ENCODE peak calls at places on chromosomes 7 and 10, in nine cellular contexts. H is GM12878, O is suprapubic skin, K is K562, D is GM23338, U is breast epithelium, L is SK-N-SH, B is HCT116, P is endothelial cell of umbilical vein. X is an unnamed sample.

GRCh38 chr7:7219216-7219615 is 36.9 kb downstream of the C1GALT1 start:
- DNase-seq in H (no peak), O (no peak), K (no peak), D (no peak), U (no peak), L (no peak), B (no peak), P (no peak), X (no peak)

GRCh38 chr7:115229401-115230083 is 307.6 kb downstream of the MDFIC start:
- DNase-seq in H (no peak), O (no peak), K (no peak), D (no peak), U (no peak), L (no peak), B (no peak), P (no peak), X (no peak)

GRCh38 chr10:132446661-132447445 is 49.9 kb downstream of the PWWP2B start:
- DNase-seq in H (peak; percentile 21), O (no peak), K (peak; percentile 46), D (no peak), U (no peak), L (peak; percentile 66), B (peak; percentile 48), P (no peak), X (peak; percentile 84)

GRCh38 chr7:130903358-130903974 is 169.5 kb upstream of the KLF14 start:
- DNase-seq in H (no peak), O (no peak), K (no peak), D (no peak), U (no peak), L (no peak), B (no peak), P (peak; percentile 88), X (no peak)

GRCh38 chr7:369476-369980 is 79.6 kb downstream of the FOXL3 start:
- DNase-seq in H (no peak), O (no peak), K (no peak), D (no peak), U (peak; percentile 50), L (no peak), B (no peak), P (no peak), X (peak; percentile 58)

GRCh38 chr7:19701471-19701870 is 7.4 kb downstream of the POLR1F start:
- DNase-seq in H (no peak), O (no peak), K (no peak), D (no peak), U (no peak), L (no peak), B (no peak), P (no peak), X (no peak)

GRCh38 chr7:155509725-155510551 is 36.4 kb downstream of the CNPY1 start:
- DNase-seq in H (no peak), O (no peak), K (no peak), D (peak; percentile 91), U (no peak), L (no peak), B (no peak), P (no peak), X (no peak)

GRCh38 chr10:3805227-3805790 is 20.3 kb upstream of the KLF6 start:
- DNase-seq in H (peak; percentile 71), O (no peak), K (no peak), D (no peak), U (no peak), L (no peak), B (peak; percentile 56), P (peak; percentile 92), X (no peak)

GRCh38 chr7:100372256-100372655 is 1.0 kb upstream of the PILRA start:
- DNase-seq in H (no peak), O (no peak), K (no peak), D (no peak), U (no peak), L (no peak), B (no peak), P (no peak), X (no peak)

GRCh38 chr7:22572292-22572691 is 72.3 kb upstream of the STEAP1B start:
- DNase-seq in H (no peak), O (no peak), K (no peak), D (no peak), U (no peak), L (no peak), B (no peak), P (no peak), X (no peak)

GRCh38 chr10:10528563-10528910 is 489.1 kb upstream of the CELF2 start:
- DNase-seq in H (no peak), O (no peak), K (no peak), D (no peak), U (no peak), L (no peak), B (no peak), P (no peak), X (no peak)

GRCh38 chr10:119391430-119392313 is 150.8 kb downstream of the RGS10 start:
- DNase-seq in H (no peak), O (no peak), K (no peak), D (no peak), U (no peak), L (no peak), B (no peak), P (no peak), X (no peak)

GRCh38 chr7:25726180-25726579 is 425.8 kb upstream of the NFE2L3 start:
- DNase-seq in H (no peak), O (no peak), K (no peak), D (peak; percentile 21), U (no peak), L (no peak), B (no peak), P (no peak), X (no peak)

GRCh38 chr7:74306737-74307469 is 17.7 kb downstream of the CLIP2 start:
- DNase-seq in H (no peak), O (no peak), K (peak; percentile 72), D (peak; percentile 40), U (no peak), L (peak; percentile 64), B (no peak), P (peak; percentile 69), X (peak; percentile 50)

GRCh38 chr7:22779697-22780096 is 43.0 kb downstream of the TOMM7 start:
- DNase-seq in H (no peak), O (no peak), K (no peak), D (no peak), U (no peak), L (no peak), B (no peak), P (no peak), X (no peak)

GRCh38 chr7:159142204-159142603 is 2.5 kb downstream of the VIPR2 start:
- DNase-seq in H (no peak), O (no peak), K (no peak), D (peak; percentile 30), U (no peak), L (no peak), B (no peak), P (no peak), X (no peak)

GRCh38 chr7:27842094-27842493 is 102.1 kb downstream of the TAX1BP1 start:
- DNase-seq in H (no peak), O (no peak), K (peak; percentile 43), D (peak; percentile 26), U (no peak), L (peak; percentile 27), B (no peak), P (no peak), X (no peak)

GRCh38 chr7:98687331-98687863 is 70.3 kb downstream of the NPTX2 start:
- DNase-seq in H (no peak), O (no peak), K (no peak), D (no peak), U (no peak), L (peak; percentile 38), B (no peak), P (no peak), X (no peak)

GRCh38 chr10:32982293-32982709 is 24.3 kb upstream of the ITGB1 start:
- DNase-seq in H (no peak), O (no peak), K (no peak), D (no peak), U (no peak), L (no peak), B (no peak), P (peak; percentile 62), X (no peak)

DNA sequence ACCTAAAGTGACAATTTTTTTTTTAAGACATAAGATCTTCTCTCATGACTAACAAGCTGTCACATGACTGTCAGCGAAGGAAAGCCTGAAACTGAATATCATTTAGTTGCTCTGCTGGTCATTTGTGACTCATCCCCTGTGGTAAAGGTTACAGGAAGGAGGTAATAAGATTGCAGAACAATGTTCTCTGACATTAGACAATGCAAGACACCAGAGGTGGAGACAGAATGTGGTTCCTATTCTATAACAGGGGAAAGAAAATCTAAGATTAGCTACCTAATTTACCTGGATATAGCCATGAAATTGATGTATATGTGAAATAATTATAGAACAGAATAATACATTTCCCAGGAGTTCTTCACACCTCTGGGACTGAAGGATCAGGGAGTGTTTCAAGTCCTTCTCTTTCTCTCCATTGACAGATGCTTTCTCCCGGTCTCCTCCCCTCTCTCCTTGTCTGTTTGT is 47.7 kb downstream of the LRGUK start:
- DNase-seq in H (peak; percentile 38), O (no peak), K (peak; percentile 61), D (no peak), U (no peak), L (no peak), B (peak; percentile 70), P (peak; percentile 71), X (no peak)
- TF ChIP-seq POLR2AphosphoS5 in H (no peak), O (no peak), K (no peak), D (no peak), U (no peak), L (no peak), B (peak; percentile 21), P (no peak), X (peak; percentile 32)

DNA sequence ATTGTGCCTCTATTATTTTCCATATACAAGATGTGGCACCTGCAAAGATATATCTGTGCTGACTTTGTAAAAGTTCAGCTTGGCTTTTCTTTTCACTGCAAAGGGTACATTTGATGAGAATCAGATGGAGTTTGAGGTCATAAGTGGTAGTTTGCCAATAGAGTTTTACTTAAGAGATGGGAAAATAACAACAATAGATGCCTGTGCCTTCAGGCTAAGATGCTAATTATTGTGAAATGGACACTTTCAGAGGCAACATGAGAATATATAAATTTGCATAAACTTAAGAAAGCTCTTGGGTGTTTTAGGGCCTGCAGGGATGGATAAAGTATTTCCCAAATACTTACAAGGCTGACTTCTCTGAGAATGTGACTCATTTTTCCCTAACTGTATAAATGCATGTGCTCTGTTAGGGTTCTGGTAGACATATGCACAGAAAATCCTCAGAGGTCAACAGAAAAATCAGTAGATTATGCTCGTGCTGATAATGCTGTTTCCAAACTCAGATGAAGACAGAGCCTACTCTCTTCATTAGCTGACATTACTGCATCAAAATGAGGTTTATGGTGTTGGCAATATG is 200.3 kb upstream of the SVIL start:
- DNase-seq in H (no peak), O (no peak), K (no peak), D (no peak), U (no peak), L (no peak), B (no peak), P (no peak), X (no peak)
- H3K4me3 ChIP-seq in H (no peak overlapping the region), O (no peak overlapping the region), K (no peak overlapping the region), D (no peak overlapping the region), U (no peak overlapping the region), L (no peak overlapping the region), B (no peak overlapping the region), P (no peak overlapping the region), X (no peak overlapping the region)

GRCh38 chr7:77360104-77360503 is 56.0 kb downstream of the GSAP start:
- DNase-seq in H (no peak), O (no peak), K (no peak), D (no peak), U (no peak), L (no peak), B (no peak), P (peak; percentile 49), X (no peak)
- TF ChIP-seq POLR2AphosphoS5 in H (no peak), O (no peak), K (no peak), D (no peak), U (no peak), L (no peak), B (no peak), P (no peak), X (no peak)

GRCh38 chr7:50266893-50267386 is 37.6 kb upstream of the IKZF1 start:
- DNase-seq in H (peak; percentile 84), O (no peak), K (peak; percentile 58), D (no peak), U (no peak), L (no peak), B (no peak), P (no peak), X (peak; percentile 42)
- H3K4me3 ChIP-seq in H (peak overlapping the region; percentile 31), O (no peak overlapping the region), K (no peak overlapping the region), D (no peak overlapping the region), U (no peak overlapping the region), L (no peak overlapping the region), B (no peak overlapping the region), P (no peak overlapping the region), X (no peak overlapping the region)

X was measured in stomach.